ENCODE peak calls at places on chromosomes 3 and 15, in ten cellular contexts. One of them, this sample, is unnamed.

GRCh38 chr3:11195201-11195600 is 40.9 kb downstream of the HRH1 start:
- DNase-seq in A549: no peak
- DNase-seq in gastrocnemius medialis: no peak
- DNase-seq in AG09309: no peak
- DNase-seq in left ventricle myocardium inferior: no peak
- DNase-seq in endothelial cell of umbilical vein: peak
- DNase-seq in mesothelial cell of epicardium: no peak
- DNase-seq in GM10248: no peak
- DNase-seq in glutamatergic neuron: no peak
- DNase-seq in tibial artery: peak
- DNase-seq in this sample: no peak

GRCh38 chr15:70004826-70005225 is 92.9 kb downstream of the TLE3 start:
- DNase-seq in left ventricle myocardium inferior: no peak
- DNase-seq in endothelial cell of umbilical vein: no peak
- DNase-seq in tibial artery: no peak
- DNase-seq in GM10248: no peak
- DNase-seq in A549: no peak
- DNase-seq in glutamatergic neuron: no peak
- DNase-seq in AG09309: no peak
- DNase-seq in gastrocnemius medialis: no peak
- DNase-seq in mesothelial cell of epicardium: no peak
- DNase-seq in this sample: no peak

GRCh38 chr3:78035020-78035660 is 995.2 kb downstream of the ROBO2 start:
- DNase-seq in tibial artery: no peak
- DNase-seq in left ventricle myocardium inferior: no peak
- DNase-seq in A549: no peak
- DNase-seq in endothelial cell of umbilical vein: no peak
- DNase-seq in glutamatergic neuron: no peak
- DNase-seq in gastrocnemius medialis: no peak
- DNase-seq in AG09309: no peak
- DNase-seq in GM10248: no peak
- DNase-seq in mesothelial cell of epicardium: no peak
- DNase-seq in this sample: peak

GRCh38 chr3:45664558-45664957 is 24.6 kb upstream of the SACM1L start:
- DNase-seq in glutamatergic neuron: no peak
- DNase-seq in AG09309: no peak
- DNase-seq in mesothelial cell of epicardium: no peak
- DNase-seq in gastrocnemius medialis: no peak
- DNase-seq in left ventricle myocardium inferior: no peak
- DNase-seq in GM10248: peak
- DNase-seq in A549: no peak
- DNase-seq in endothelial cell of umbilical vein: no peak
- DNase-seq in tibial artery: no peak
- DNase-seq in this sample: no peak

GRCh38 chr15:93210995-93211394 is 122.0 kb upstream of the RGMA start:
- DNase-seq in A549: no peak
- DNase-seq in AG09309: no peak
- DNase-seq in endothelial cell of umbilical vein: no peak
- DNase-seq in left ventricle myocardium inferior: no peak
- DNase-seq in gastrocnemius medialis: peak
- DNase-seq in glutamatergic neuron: no peak
- DNase-seq in tibial artery: no peak
- DNase-seq in GM10248: no peak
- DNase-seq in mesothelial cell of epicardium: no peak
- DNase-seq in this sample: no peak

GRCh38 chr15:90402230-90402629 is 14.2 kb downstream of the IQGAP1 start:
- DNase-seq in glutamatergic neuron: no peak
- DNase-seq in mesothelial cell of epicardium: no peak
- DNase-seq in A549: no peak
- DNase-seq in left ventricle myocardium inferior: no peak
- DNase-seq in endothelial cell of umbilical vein: peak
- DNase-seq in GM10248: no peak
- DNase-seq in tibial artery: peak
- DNase-seq in AG09309: peak
- DNase-seq in gastrocnemius medialis: peak
- DNase-seq in this sample: no peak

GRCh38 chr3:66923991-66924390 is 74.1 kb upstream of the KBTBD8 start:
- DNase-seq in glutamatergic neuron: no peak
- DNase-seq in AG09309: no peak
- DNase-seq in left ventricle myocardium inferior: no peak
- DNase-seq in tibial artery: no peak
- DNase-seq in A549: no peak
- DNase-seq in endothelial cell of umbilical vein: no peak
- DNase-seq in mesothelial cell of epicardium: no peak
- DNase-seq in GM10248: no peak
- DNase-seq in gastrocnemius medialis: no peak
- DNase-seq in this sample: no peak

GRCh38 chr3:69197922-69198540 is 75.6 kb upstream of the LMOD3 start:
- DNase-seq in GM10248: no peak
- DNase-seq in AG09309: no peak
- DNase-seq in A549: no peak
- DNase-seq in tibial artery: no peak
- DNase-seq in glutamatergic neuron: no peak
- DNase-seq in mesothelial cell of epicardium: no peak
- DNase-seq in left ventricle myocardium inferior: no peak
- DNase-seq in endothelial cell of umbilical vein: no peak
- DNase-seq in gastrocnemius medialis: no peak
- DNase-seq in this sample: no peak

GRCh38 chr3:15438988-15439387 is 11.6 kb downstream of the EAF1 start:
- DNase-seq in endothelial cell of umbilical vein: no peak
- DNase-seq in gastrocnemius medialis: no peak
- DNase-seq in AG09309: peak
- DNase-seq in A549: no peak
- DNase-seq in left ventricle myocardium inferior: no peak
- DNase-seq in glutamatergic neuron: no peak
- DNase-seq in mesothelial cell of epicardium: no peak
- DNase-seq in GM10248: no peak
- DNase-seq in tibial artery: no peak
- DNase-seq in this sample: no peak

GRCh38 chr15:56653787-56654186 is 79.5 kb downstream of the ZNF280D start:
- DNase-seq in AG09309: no peak
- DNase-seq in left ventricle myocardium inferior: no peak
- DNase-seq in tibial artery: no peak
- DNase-seq in gastrocnemius medialis: no peak
- DNase-seq in glutamatergic neuron: no peak
- DNase-seq in mesothelial cell of epicardium: no peak
- DNase-seq in GM10248: no peak
- DNase-seq in endothelial cell of umbilical vein: peak
- DNase-seq in A549: no peak
- DNase-seq in this sample: no peak

GRCh38 chr3:164418426-164418825 is 659.9 kb downstream of the SI start:
- DNase-seq in glutamatergic neuron: no peak
- DNase-seq in left ventricle myocardium inferior: no peak
- DNase-seq in tibial artery: no peak
- DNase-seq in gastrocnemius medialis: no peak
- DNase-seq in AG09309: no peak
- DNase-seq in endothelial cell of umbilical vein: no peak
- DNase-seq in GM10248: no peak
- DNase-seq in A549: no peak
- DNase-seq in mesothelial cell of epicardium: no peak
- DNase-seq in this sample: no peak

DNA sequence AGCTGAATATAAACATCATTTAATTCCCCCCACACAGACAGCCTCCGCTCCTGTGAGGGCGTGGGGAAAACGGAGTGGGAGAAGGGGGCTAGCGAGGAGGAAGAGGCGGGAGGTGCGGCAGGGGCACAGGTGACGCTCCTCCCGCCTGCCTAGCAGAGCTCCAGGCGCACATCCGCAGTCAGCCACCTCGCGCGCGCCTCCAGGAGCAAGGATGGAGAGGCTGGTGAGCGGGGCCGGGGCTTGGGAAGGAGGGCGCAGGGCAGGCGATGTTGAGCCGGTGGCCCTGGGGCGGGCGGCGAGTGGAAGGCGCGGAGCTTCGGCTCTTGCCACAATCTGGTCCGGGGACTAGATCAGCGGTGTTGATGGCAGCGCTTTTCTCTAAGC is at the start of gene CD200:
- DNase-seq in endothelial cell of umbilical vein: peak
- DNase-seq in glutamatergic neuron: peak
- DNase-seq in A549: no peak
- DNase-seq in left ventricle myocardium inferior: peak
- DNase-seq in gastrocnemius medialis: no peak
- DNase-seq in AG09309: no peak
- DNase-seq in tibial artery: peak
- DNase-seq in mesothelial cell of epicardium: peak
- DNase-seq in GM10248: peak
- DNase-seq in this sample: peak
- TF ChIP-seq CTCF in endothelial cell of umbilical vein: no peak
- TF ChIP-seq CTCF in glutamatergic neuron: no peak
- TF ChIP-seq CTCF in A549: no peak
- TF ChIP-seq CTCF in left ventricle myocardium inferior: no peak
- TF ChIP-seq CTCF in gastrocnemius medialis: no peak
- TF ChIP-seq CTCF in AG09309: no peak
- TF ChIP-seq CTCF in tibial artery: no peak
- TF ChIP-seq CTCF in mesothelial cell of epicardium: no peak
- TF ChIP-seq CTCF in GM10248: no peak
- TF ChIP-seq CTCF in this sample: peak

GRCh38 chr3:31878231-31878838 is 102.7 kb downstream of the OSBPL10 start:
- DNase-seq in GM10248: no peak
- DNase-seq in AG09309: peak
- DNase-seq in A549: no peak
- DNase-seq in mesothelial cell of epicardium: no peak
- DNase-seq in gastrocnemius medialis: no peak
- DNase-seq in left ventricle myocardium inferior: no peak
- DNase-seq in tibial artery: no peak
- DNase-seq in glutamatergic neuron: no peak
- DNase-seq in endothelial cell of umbilical vein: no peak
- DNase-seq in this sample: no peak

GRCh38 chr3:31880482-31881078 is 100.5 kb downstream of the OSBPL10 start:
- DNase-seq in mesothelial cell of epicardium: no peak
- DNase-seq in tibial artery: no peak
- DNase-seq in A549: no peak
- DNase-seq in endothelial cell of umbilical vein: no peak
- DNase-seq in AG09309: no peak
- DNase-seq in glutamatergic neuron: no peak
- DNase-seq in left ventricle myocardium inferior: no peak
- DNase-seq in GM10248: no peak
- DNase-seq in gastrocnemius medialis: no peak
- DNase-seq in this sample: no peak

GRCh38 chr3:31879365-31879764 is 101.7 kb downstream of the OSBPL10 start:
- DNase-seq in A549: no peak
- DNase-seq in AG09309: no peak
- DNase-seq in glutamatergic neuron: no peak
- DNase-seq in endothelial cell of umbilical vein: no peak
- DNase-seq in tibial artery: no peak
- DNase-seq in left ventricle myocardium inferior: no peak
- DNase-seq in mesothelial cell of epicardium: no peak
- DNase-seq in GM10248: no peak
- DNase-seq in gastrocnemius medialis: no peak
- DNase-seq in this sample: no peak

GRCh38 chr3:31882431-31882830 is 98.6 kb downstream of the OSBPL10 start:
- DNase-seq in gastrocnemius medialis: no peak
- DNase-seq in A549: no peak
- DNase-seq in tibial artery: no peak
- DNase-seq in endothelial cell of umbilical vein: no peak
- DNase-seq in left ventricle myocardium inferior: no peak
- DNase-seq in glutamatergic neuron: no peak
- DNase-seq in AG09309: no peak
- DNase-seq in GM10248: no peak
- DNase-seq in mesothelial cell of epicardium: no peak
- DNase-seq in this sample: no peak

GRCh38 chr3:31880020-31880419 is 101.0 kb downstream of the OSBPL10 start:
- DNase-seq in tibial artery: no peak
- DNase-seq in mesothelial cell of epicardium: no peak
- DNase-seq in A549: no peak
- DNase-seq in glutamatergic neuron: no peak
- DNase-seq in GM10248: no peak
- DNase-seq in left ventricle myocardium inferior: no peak
- DNase-seq in AG09309: peak
- DNase-seq in endothelial cell of umbilical vein: no peak
- DNase-seq in gastrocnemius medialis: no peak
- DNase-seq in this sample: no peak
- TF ChIP-seq CTCF in tibial artery: no peak
- TF ChIP-seq CTCF in mesothelial cell of epicardium: no peak
- TF ChIP-seq CTCF in A549: no peak
- TF ChIP-seq CTCF in glutamatergic neuron: no peak
- TF ChIP-seq CTCF in GM10248: no peak
- TF ChIP-seq CTCF in left ventricle myocardium inferior: no peak
- TF ChIP-seq CTCF in AG09309: peak
- TF ChIP-seq CTCF in endothelial cell of umbilical vein: no peak
- TF ChIP-seq CTCF in gastrocnemius medialis: no peak
- TF ChIP-seq CTCF in this sample: no peak

GRCh38 chr15:80584973-80585372 is 110.1 kb upstream of the ABHD17C start:
- DNase-seq in GM10248: no peak
- DNase-seq in tibial artery: no peak
- DNase-seq in endothelial cell of umbilical vein: no peak
- DNase-seq in left ventricle myocardium inferior: no peak
- DNase-seq in glutamatergic neuron: no peak
- DNase-seq in AG09309: no peak
- DNase-seq in gastrocnemius medialis: no peak
- DNase-seq in mesothelial cell of epicardium: no peak
- DNase-seq in A549: no peak
- DNase-seq in this sample: no peak

GRCh38 chr15:80586141-80586540 is 109.0 kb upstream of the ABHD17C start:
- DNase-seq in glutamatergic neuron: no peak
- DNase-seq in gastrocnemius medialis: no peak
- DNase-seq in endothelial cell of umbilical vein: no peak
- DNase-seq in AG09309: no peak
- DNase-seq in A549: no peak
- DNase-seq in tibial artery: no peak
- DNase-seq in left ventricle myocardium inferior: no peak
- DNase-seq in GM10248: no peak
- DNase-seq in mesothelial cell of epicardium: no peak
- DNase-seq in this sample: no peak

GRCh38 chr15:80587007-80587406 is 108.1 kb upstream of the ABHD17C start:
- DNase-seq in tibial artery: no peak
- DNase-seq in endothelial cell of umbilical vein: no peak
- DNase-seq in mesothelial cell of epicardium: no peak
- DNase-seq in GM10248: no peak
- DNase-seq in AG09309: no peak
- DNase-seq in gastrocnemius medialis: no peak
- DNase-seq in A549: no peak
- DNase-seq in glutamatergic neuron: no peak
- DNase-seq in left ventricle myocardium inferior: no peak
- DNase-seq in this sample: no peak

GRCh38 chr15:80584561-80584964 is 110.5 kb upstream of the ABHD17C start:
- DNase-seq in tibial artery: peak
- DNase-seq in A549: no peak
- DNase-seq in gastrocnemius medialis: no peak
- DNase-seq in GM10248: no peak
- DNase-seq in endothelial cell of umbilical vein: no peak
- DNase-seq in mesothelial cell of epicardium: no peak
- DNase-seq in glutamatergic neuron: no peak
- DNase-seq in AG09309: no peak
- DNase-seq in left ventricle myocardium inferior: no peak
- DNase-seq in this sample: no peak

GRCh38 chr15:80585544-80586018 is 109.5 kb upstream of the ABHD17C start:
- DNase-seq in mesothelial cell of epicardium: no peak
- DNase-seq in tibial artery: peak
- DNase-seq in A549: no peak
- DNase-seq in left ventricle myocardium inferior: no peak
- DNase-seq in glutamatergic neuron: no peak
- DNase-seq in AG09309: no peak
- DNase-seq in endothelial cell of umbilical vein: no peak
- DNase-seq in gastrocnemius medialis: no peak
- DNase-seq in GM10248: no peak
- DNase-seq in this sample: no peak
- TF ChIP-seq CTCF in mesothelial cell of epicardium: no peak
- TF ChIP-seq CTCF in tibial artery: no peak
- TF ChIP-seq CTCF in A549: no peak
- TF ChIP-seq CTCF in left ventricle myocardium inferior: no peak
- TF ChIP-seq CTCF in glutamatergic neuron: no peak
- TF ChIP-seq CTCF in AG09309: no peak
- TF ChIP-seq CTCF in endothelial cell of umbilical vein: no peak
- TF ChIP-seq CTCF in gastrocnemius medialis: no peak
- TF ChIP-seq CTCF in GM10248: no peak
- TF ChIP-seq CTCF in this sample: no peak

GRCh38 chr15:78960308-78960707 is 15.5 kb upstream of the CTSH start:
- DNase-seq in A549: no peak
- DNase-seq in endothelial cell of umbilical vein: no peak
- DNase-seq in mesothelial cell of epicardium: no peak
- DNase-seq in left ventricle myocardium inferior: no peak
- DNase-seq in GM10248: no peak
- DNase-seq in tibial artery: no peak
- DNase-seq in AG09309: no peak
- DNase-seq in glutamatergic neuron: no peak
- DNase-seq in gastrocnemius medialis: no peak
- DNase-seq in this sample: no peak
- TF ChIP-seq CTCF in A549: no peak
- TF ChIP-seq CTCF in endothelial cell of umbilical vein: no peak
- TF ChIP-seq CTCF in mesothelial cell of epicardium: no peak
- TF ChIP-seq CTCF in left ventricle myocardium inferior: no peak
- TF ChIP-seq CTCF in GM10248: no peak
- TF ChIP-seq CTCF in tibial artery: no peak
- TF ChIP-seq CTCF in AG09309: no peak
- TF ChIP-seq CTCF in glutamatergic neuron: no peak
- TF ChIP-seq CTCF in gastrocnemius medialis: no peak
- TF ChIP-seq CTCF in this sample: no peak